ENCODE peak calls at places on chromosome 1, in ten cellular contexts. One of them, this sample, is unnamed.

GRCh38 chr1:85339089-85339488 is 62.7 kb upstream of the BCL10 start:
- DNase-seq in GM04503: no peak
- DNase-seq in CMK: no peak
- DNase-seq in kidney glomerular epithelial cell: peak; percentile 39
- DNase-seq in heart left ventricle: no peak
- DNase-seq in activated CD8-positive, alpha-beta memory T cell treated with anti-CD3 and anti-CD28 coated beads for 4 hours: no peak
- DNase-seq in NCI-H446 treated with DMSO at 0.1 percent for 48 hours: no peak
- DNase-seq in M059J: peak; percentile 86
- DNase-seq in AG08395: no peak
- DNase-seq in adrenal gland: peak; percentile 32
- DNase-seq in this sample: no peak

GRCh38 chr1:25028910-25029599 is 99.0 kb upstream of the RUNX3 start:
- DNase-seq in GM04503: no peak
- DNase-seq in CMK: no peak
- DNase-seq in kidney glomerular epithelial cell: no peak
- DNase-seq in heart left ventricle: no peak
- DNase-seq in activated CD8-positive, alpha-beta memory T cell treated with anti-CD3 and anti-CD28 coated beads for 4 hours: no peak
- DNase-seq in NCI-H446 treated with DMSO at 0.1 percent for 48 hours: no peak
- DNase-seq in M059J: no peak
- DNase-seq in AG08395: no peak
- DNase-seq in adrenal gland: no peak
- DNase-seq in this sample: no peak

GRCh38 chr1:205161071-205161470 is 39.3 kb upstream of the RBBP5 start:
- DNase-seq in GM04503: no peak
- DNase-seq in CMK: no peak
- DNase-seq in kidney glomerular epithelial cell: no peak
- DNase-seq in heart left ventricle: no peak
- DNase-seq in activated CD8-positive, alpha-beta memory T cell treated with anti-CD3 and anti-CD28 coated beads for 4 hours: no peak
- DNase-seq in NCI-H446 treated with DMSO at 0.1 percent for 48 hours: no peak
- DNase-seq in M059J: no peak
- DNase-seq in AG08395: no peak
- DNase-seq in adrenal gland: no peak
- DNase-seq in this sample: no peak

GRCh38 chr1:24089743-24090555 is 22.0 kb downstream of the MYOM3 start:
- DNase-seq in GM04503: no peak
- DNase-seq in CMK: no peak
- DNase-seq in kidney glomerular epithelial cell: no peak
- DNase-seq in heart left ventricle: peak; percentile 65
- DNase-seq in activated CD8-positive, alpha-beta memory T cell treated with anti-CD3 and anti-CD28 coated beads for 4 hours: no peak
- DNase-seq in NCI-H446 treated with DMSO at 0.1 percent for 48 hours: no peak
- DNase-seq in M059J: no peak
- DNase-seq in AG08395: no peak
- DNase-seq in adrenal gland: no peak
- DNase-seq in this sample: no peak

GRCh38 chr1:32393136-32393535 is 1.1 kb downstream of the BSDC1 start:
- DNase-seq in GM04503: no peak
- DNase-seq in CMK: no peak
- DNase-seq in kidney glomerular epithelial cell: no peak
- DNase-seq in heart left ventricle: no peak
- DNase-seq in activated CD8-positive, alpha-beta memory T cell treated with anti-CD3 and anti-CD28 coated beads for 4 hours: no peak
- DNase-seq in NCI-H446 treated with DMSO at 0.1 percent for 48 hours: no peak
- DNase-seq in M059J: no peak
- DNase-seq in AG08395: no peak
- DNase-seq in adrenal gland: peak; percentile 71
- DNase-seq in this sample: peak; percentile 53

GRCh38 chr1:54356680-54357147 is 49.5 kb downstream of the SSBP3 start:
- DNase-seq in GM04503: no peak
- DNase-seq in CMK: no peak
- DNase-seq in kidney glomerular epithelial cell: no peak
- DNase-seq in heart left ventricle: no peak
- DNase-seq in activated CD8-positive, alpha-beta memory T cell treated with anti-CD3 and anti-CD28 coated beads for 4 hours: no peak
- DNase-seq in NCI-H446 treated with DMSO at 0.1 percent for 48 hours: no peak
- DNase-seq in M059J: no peak
- DNase-seq in AG08395: no peak
- DNase-seq in adrenal gland: no peak
- DNase-seq in this sample: no peak

GRCh38 chr1:39892611-39893595 is 8.8 kb downstream of the MYCL start:
- DNase-seq in GM04503: peak; percentile 46
- DNase-seq in CMK: no peak
- DNase-seq in kidney glomerular epithelial cell: peak; percentile 79
- DNase-seq in heart left ventricle: no peak
- DNase-seq in activated CD8-positive, alpha-beta memory T cell treated with anti-CD3 and anti-CD28 coated beads for 4 hours: no peak
- DNase-seq in NCI-H446 treated with DMSO at 0.1 percent for 48 hours: no peak
- DNase-seq in M059J: peak; percentile 79
- DNase-seq in AG08395: peak; percentile 79
- DNase-seq in adrenal gland: no peak
- DNase-seq in this sample: peak; percentile 70

GRCh38 chr1:27862671-27863551 is 9.4 kb upstream of the THEMIS2 start:
- DNase-seq in GM04503: peak; percentile 99
- DNase-seq in CMK: peak; percentile 73
- DNase-seq in kidney glomerular epithelial cell: peak; percentile 98
- DNase-seq in heart left ventricle: peak; percentile 56
- DNase-seq in activated CD8-positive, alpha-beta memory T cell treated with anti-CD3 and anti-CD28 coated beads for 4 hours: no peak
- DNase-seq in NCI-H446 treated with DMSO at 0.1 percent for 48 hours: no peak
- DNase-seq in M059J: peak; percentile 99
- DNase-seq in AG08395: peak; percentile 98
- DNase-seq in adrenal gland: peak; percentile 88
- DNase-seq in this sample: peak; percentile 96

GRCh38 chr1:44302557-44302956 is 52.5 kb downstream of the ERI3 start:
- DNase-seq in GM04503: no peak
- DNase-seq in CMK: no peak
- DNase-seq in kidney glomerular epithelial cell: no peak
- DNase-seq in heart left ventricle: no peak
- DNase-seq in activated CD8-positive, alpha-beta memory T cell treated with anti-CD3 and anti-CD28 coated beads for 4 hours: no peak
- DNase-seq in NCI-H446 treated with DMSO at 0.1 percent for 48 hours: no peak
- DNase-seq in M059J: no peak
- DNase-seq in AG08395: no peak
- DNase-seq in adrenal gland: no peak
- DNase-seq in this sample: no peak

GRCh38 chr1:180157108-180157507 is 2.4 kb downstream of the QSOX1 start:
- DNase-seq in GM04503: no peak
- DNase-seq in CMK: no peak
- DNase-seq in kidney glomerular epithelial cell: no peak
- DNase-seq in heart left ventricle: no peak
- DNase-seq in activated CD8-positive, alpha-beta memory T cell treated with anti-CD3 and anti-CD28 coated beads for 4 hours: no peak
- DNase-seq in NCI-H446 treated with DMSO at 0.1 percent for 48 hours: no peak
- DNase-seq in M059J: peak; percentile 70
- DNase-seq in AG08395: peak; percentile 60
- DNase-seq in adrenal gland: no peak
- DNase-seq in this sample: peak; percentile 60

GRCh38 chr1:27602510-27603319 is 1.2 kb downstream of the AHDC1 start:
- DNase-seq in GM04503: no peak
- DNase-seq in CMK: no peak
- DNase-seq in kidney glomerular epithelial cell: no peak
- DNase-seq in heart left ventricle: peak; percentile 73
- DNase-seq in activated CD8-positive, alpha-beta memory T cell treated with anti-CD3 and anti-CD28 coated beads for 4 hours: no peak
- DNase-seq in NCI-H446 treated with DMSO at 0.1 percent for 48 hours: no peak
- DNase-seq in M059J: no peak
- DNase-seq in AG08395: peak; percentile 67
- DNase-seq in adrenal gland: no peak
- DNase-seq in this sample: peak; percentile 44

GRCh38 chr1:18197299-18197698 is 89.7 kb downstream of the IGSF21 start:
- DNase-seq in GM04503: no peak
- DNase-seq in CMK: no peak
- DNase-seq in kidney glomerular epithelial cell: no peak
- DNase-seq in heart left ventricle: no peak
- DNase-seq in activated CD8-positive, alpha-beta memory T cell treated with anti-CD3 and anti-CD28 coated beads for 4 hours: no peak
- DNase-seq in NCI-H446 treated with DMSO at 0.1 percent for 48 hours: no peak
- DNase-seq in M059J: no peak
- DNase-seq in AG08395: no peak
- DNase-seq in adrenal gland: no peak
- DNase-seq in this sample: no peak

GRCh38 chr1:8764301-8764937 is 53.0 kb downstream of the RERE start:
- DNase-seq in GM04503: no peak
- DNase-seq in CMK: no peak
- DNase-seq in kidney glomerular epithelial cell: no peak
- DNase-seq in heart left ventricle: no peak
- DNase-seq in activated CD8-positive, alpha-beta memory T cell treated with anti-CD3 and anti-CD28 coated beads for 4 hours: no peak
- DNase-seq in NCI-H446 treated with DMSO at 0.1 percent for 48 hours: no peak
- DNase-seq in M059J: peak; percentile 15
- DNase-seq in AG08395: no peak
- DNase-seq in adrenal gland: no peak
- DNase-seq in this sample: no peak

GRCh38 chr1:33170351-33171274 is 11.2 kb downstream of the TRIM62 start:
- DNase-seq in GM04503: no peak
- DNase-seq in CMK: no peak
- DNase-seq in kidney glomerular epithelial cell: no peak
- DNase-seq in heart left ventricle: peak; percentile 80
- DNase-seq in activated CD8-positive, alpha-beta memory T cell treated with anti-CD3 and anti-CD28 coated beads for 4 hours: no peak
- DNase-seq in NCI-H446 treated with DMSO at 0.1 percent for 48 hours: no peak
- DNase-seq in M059J: peak; percentile 33
- DNase-seq in AG08395: no peak
- DNase-seq in adrenal gland: no peak
- DNase-seq in this sample: no peak

GRCh38 chr1:46203738-46204405 is 738 bp downstream of the LURAP1 start:
- DNase-seq in GM04503: no peak
- DNase-seq in CMK: no peak
- DNase-seq in kidney glomerular epithelial cell: no peak
- DNase-seq in heart left ventricle: no peak
- DNase-seq in activated CD8-positive, alpha-beta memory T cell treated with anti-CD3 and anti-CD28 coated beads for 4 hours: no peak
- DNase-seq in NCI-H446 treated with DMSO at 0.1 percent for 48 hours: no peak
- DNase-seq in M059J: no peak
- DNase-seq in AG08395: no peak
- DNase-seq in adrenal gland: no peak
- DNase-seq in this sample: no peak

GRCh38 chr1:78649628-78650027 is at the start of gene IFI44:
- DNase-seq in GM04503: no peak
- DNase-seq in CMK: peak; percentile 24
- DNase-seq in kidney glomerular epithelial cell: peak; percentile 85
- DNase-seq in heart left ventricle: peak; percentile 87
- DNase-seq in activated CD8-positive, alpha-beta memory T cell treated with anti-CD3 and anti-CD28 coated beads for 4 hours: peak; percentile 33
- DNase-seq in NCI-H446 treated with DMSO at 0.1 percent for 48 hours: peak; percentile 3
- DNase-seq in M059J: peak; percentile 95
- DNase-seq in AG08395: peak; percentile 80
- DNase-seq in adrenal gland: peak; percentile 83
- DNase-seq in this sample: peak; percentile 82

GRCh38 chr1:24096009-24096736 is 15.8 kb downstream of the MYOM3 start:
- DNase-seq in GM04503: no peak
- DNase-seq in CMK: no peak
- DNase-seq in kidney glomerular epithelial cell: no peak
- DNase-seq in heart left ventricle: peak; percentile 72
- DNase-seq in activated CD8-positive, alpha-beta memory T cell treated with anti-CD3 and anti-CD28 coated beads for 4 hours: no peak
- DNase-seq in NCI-H446 treated with DMSO at 0.1 percent for 48 hours: no peak
- DNase-seq in M059J: no peak
- DNase-seq in AG08395: no peak
- DNase-seq in adrenal gland: no peak
- DNase-seq in this sample: no peak

GRCh38 chr1:38009088-38009840 is 3.3 kb upstream of the UTP11 start:
- DNase-seq in GM04503: no peak
- DNase-seq in CMK: peak; percentile 76
- DNase-seq in kidney glomerular epithelial cell: no peak
- DNase-seq in heart left ventricle: no peak
- DNase-seq in activated CD8-positive, alpha-beta memory T cell treated with anti-CD3 and anti-CD28 coated beads for 4 hours: no peak
- DNase-seq in NCI-H446 treated with DMSO at 0.1 percent for 48 hours: no peak
- DNase-seq in M059J: peak; percentile 78
- DNase-seq in AG08395: peak; percentile 32
- DNase-seq in adrenal gland: no peak
- DNase-seq in this sample: no peak

GRCh38 chr1:204589409-204590038 is 73.3 kb downstream of the MDM4 start:
- DNase-seq in GM04503: peak; percentile 27
- DNase-seq in CMK: no peak
- DNase-seq in kidney glomerular epithelial cell: peak; percentile 10
- DNase-seq in heart left ventricle: no peak
- DNase-seq in activated CD8-positive, alpha-beta memory T cell treated with anti-CD3 and anti-CD28 coated beads for 4 hours: no peak
- DNase-seq in NCI-H446 treated with DMSO at 0.1 percent for 48 hours: no peak
- DNase-seq in M059J: peak; percentile 15
- DNase-seq in AG08395: peak; percentile 54
- DNase-seq in adrenal gland: no peak
- DNase-seq in this sample: no peak

GRCh38 chr1:54125671-54126070 is 27.1 kb downstream of the CDCP2 start:
- DNase-seq in GM04503: no peak
- DNase-seq in CMK: no peak
- DNase-seq in kidney glomerular epithelial cell: no peak
- DNase-seq in heart left ventricle: peak; percentile 32
- DNase-seq in activated CD8-positive, alpha-beta memory T cell treated with anti-CD3 and anti-CD28 coated beads for 4 hours: no peak
- DNase-seq in NCI-H446 treated with DMSO at 0.1 percent for 48 hours: no peak
- DNase-seq in M059J: peak; percentile 44
- DNase-seq in AG08395: peak; percentile 44
- DNase-seq in adrenal gland: peak; percentile 54
- DNase-seq in this sample: peak; percentile 20

GRCh38 chr1:164611754-164612642 is 53.0 kb downstream of the PBX1 start:
- DNase-seq in GM04503: no peak
- DNase-seq in CMK: no peak
- DNase-seq in kidney glomerular epithelial cell: peak; percentile 94
- DNase-seq in heart left ventricle: no peak
- DNase-seq in activated CD8-positive, alpha-beta memory T cell treated with anti-CD3 and anti-CD28 coated beads for 4 hours: no peak
- DNase-seq in NCI-H446 treated with DMSO at 0.1 percent for 48 hours: peak; percentile 32
- DNase-seq in M059J: peak; percentile 95
- DNase-seq in AG08395: peak; percentile 13
- DNase-seq in adrenal gland: peak; percentile 45
- DNase-seq in this sample: peak; percentile 13

GRCh38 chr1:167837334-167837733 is 76.6 kb downstream of the ADCY10 start:
- DNase-seq in GM04503: no peak
- DNase-seq in CMK: no peak
- DNase-seq in kidney glomerular epithelial cell: no peak
- DNase-seq in heart left ventricle: no peak
- DNase-seq in activated CD8-positive, alpha-beta memory T cell treated with anti-CD3 and anti-CD28 coated beads for 4 hours: no peak
- DNase-seq in NCI-H446 treated with DMSO at 0.1 percent for 48 hours: no peak
- DNase-seq in M059J: no peak
- DNase-seq in AG08395: no peak
- DNase-seq in adrenal gland: no peak
- DNase-seq in this sample: no peak

GRCh38 chr1:194225781-194226180 is 1039.4 kb upstream of the B3GALT2 start:
- DNase-seq in GM04503: no peak
- DNase-seq in CMK: no peak
- DNase-seq in kidney glomerular epithelial cell: no peak
- DNase-seq in heart left ventricle: no peak
- DNase-seq in activated CD8-positive, alpha-beta memory T cell treated with anti-CD3 and anti-CD28 coated beads for 4 hours: no peak
- DNase-seq in NCI-H446 treated with DMSO at 0.1 percent for 48 hours: no peak
- DNase-seq in M059J: no peak
- DNase-seq in AG08395: no peak
- DNase-seq in adrenal gland: no peak
- DNase-seq in this sample: no peak

GRCh38 chr1:193144361-193144938 is 22.6 kb downstream of the CDC73 start:
- DNase-seq in GM04503: no peak
- DNase-seq in CMK: no peak
- DNase-seq in kidney glomerular epithelial cell: no peak
- DNase-seq in heart left ventricle: no peak
- DNase-seq in activated CD8-positive, alpha-beta memory T cell treated with anti-CD3 and anti-CD28 coated beads for 4 hours: no peak
- DNase-seq in NCI-H446 treated with DMSO at 0.1 percent for 48 hours: no peak
- DNase-seq in M059J: no peak
- DNase-seq in AG08395: no peak
- DNase-seq in adrenal gland: no peak
- DNase-seq in this sample: no peak

GRCh38 chr1:23957096-23957495 is 2.5 kb upstream of the PNRC2 start:
- DNase-seq in GM04503: no peak
- DNase-seq in CMK: no peak
- DNase-seq in kidney glomerular epithelial cell: no peak
- DNase-seq in heart left ventricle: peak; percentile 25
- DNase-seq in activated CD8-positive, alpha-beta memory T cell treated with anti-CD3 and anti-CD28 coated beads for 4 hours: no peak
- DNase-seq in NCI-H446 treated with DMSO at 0.1 percent for 48 hours: peak; percentile 85
- DNase-seq in M059J: no peak
- DNase-seq in AG08395: no peak
- DNase-seq in adrenal gland: peak; percentile 34
- DNase-seq in this sample: no peak

GRCh38 chr1:164093543-164093942 is 465.4 kb upstream of the PBX1 start:
- DNase-seq in GM04503: no peak
- DNase-seq in CMK: no peak
- DNase-seq in kidney glomerular epithelial cell: no peak
- DNase-seq in heart left ventricle: no peak
- DNase-seq in activated CD8-positive, alpha-beta memory T cell treated with anti-CD3 and anti-CD28 coated beads for 4 hours: no peak
- DNase-seq in NCI-H446 treated with DMSO at 0.1 percent for 48 hours: no peak
- DNase-seq in M059J: no peak
- DNase-seq in AG08395: no peak
- DNase-seq in adrenal gland: no peak
- DNase-seq in this sample: no peak